ENCODE peak calls at places on chromosomes 5 and 9, in seven cellular contexts. I is CD4-positive, CD25-positive, alpha-beta regulatory T cell; L is mesendoderm; B is EH; M is activated T-helper 2 cell treated with anti-CD3 and anti-CD28 coated beads, Interferon-gamma antibody, Interleukin-2, Interleukin-4, amounts not matched to agents 10 μg/mL and 5 μg/mL and 100 μg/mL, durations not matched to agents 14 hours and 24 hours and 36 hours; O is ovary; E is NCI-H460. K is an unnamed sample.
A peak's percentile ranks its signal among the peaks of the same experiment; 100 is the strongest.

GRCh38 chr5:137733011-137733410 is 2.9 kb downstream of the KLHL3 start:
- DNase-seq in I (no peak), L (no peak), B (no peak), M (no peak), O (no peak), E (no peak), K (no peak)

GRCh38 chr9:81112638-81113037 is 576.7 kb downstream of the TLE1 start:
- DNase-seq in I (no peak), L (no peak), B (no peak), M (no peak), O (no peak), E (no peak), K (no peak)

GRCh38 chr5:169876376-169876775 is 103.9 kb downstream of the INSYN2B start:
- DNase-seq in I (no peak), L (no peak), B (peak; percentile 53), M (no peak), O (no peak), E (no peak), K (no peak)

GRCh38 chr5:74556631-74557595 is 83.6 kb downstream of the ENC1 start:
- DNase-seq in I (no peak), L (peak; percentile 62), B (peak; percentile 80), M (no peak), O (no peak), E (no peak), K (no peak)

GRCh38 chr9:113349434-113350337 is at the start of gene BSPRY:
- DNase-seq in I (peak; percentile 63), L (no peak), B (no peak), M (peak; percentile 43), O (no peak), E (no peak), K (peak; percentile 24)

GRCh38 chr5:54207566-54207965 is 102.8 kb downstream of the ARL15 start:
- DNase-seq in I (no peak), L (peak; percentile 83), B (no peak), M (no peak), O (no peak), E (no peak), K (no peak)

GRCh38 chr9:102087141-102087540 is 348.7 kb upstream of the GRIN3A start:
- DNase-seq in I (no peak), L (peak; percentile 2), B (no peak), M (no peak), O (no peak), E (no peak), K (no peak)

GRCh38 chr5:116532762-116533525 is 41.7 kb downstream of the SEMA6A start:
- DNase-seq in I (no peak), L (peak; percentile 18), B (no peak), M (no peak), O (no peak), E (no peak), K (no peak)

GRCh38 chr9:84862786-84863185 is 193.3 kb downstream of the NTRK2 start:
- DNase-seq in I (no peak), L (peak; percentile 74), B (peak; percentile 75), M (no peak), O (no peak), E (no peak), K (peak; percentile 38)

GRCh38 chr9:93301911-93302525 is 118.1 kb downstream of the WNK2 start:
- DNase-seq in I (no peak), L (no peak), B (no peak), M (no peak), O (no peak), E (no peak), K (no peak)

GRCh38 chr9:91803143-91803940 is 146.7 kb downstream of the ROR2 start:
- DNase-seq in I (no peak), L (no peak), B (peak; percentile 43), M (no peak), O (no peak), E (no peak), K (no peak)

GRCh38 chr5:90096415-90097081 is 313.0 kb downstream of the CETN3 start:
- DNase-seq in I (no peak), L (peak; percentile 87), B (peak; percentile 3), M (no peak), O (no peak), E (peak; percentile 71), K (no peak)

GRCh38 chr5:2914991-2915484 is 163.6 kb upstream of the IRX2 start:
- DNase-seq in I (no peak), L (peak; percentile 12), B (no peak), M (no peak), O (no peak), E (no peak), K (no peak)

K was measured in left ventricle myocardium superior.